ENCODE peak calls at places on chromosomes 12 and 14, in six cellular contexts. One of them, this sample, is unnamed.

GRCh38 chr14:95156153-95156764 is 1.1 kb downstream of the DICER1 start:
- DNase-seq in stomach: no peak
- DNase-seq in neural progenitor cell: peak; percentile 38
- DNase-seq in lower leg skin: no peak
- DNase-seq in AG04449: no peak
- DNase-seq in fibroblast of pulmonary artery: peak; percentile 24
- DNase-seq in this sample: no peak

GRCh38 chr12:70049596-70050360 is 193.5 kb upstream of the CNOT2 start:
- DNase-seq in stomach: no peak
- DNase-seq in neural progenitor cell: no peak
- DNase-seq in lower leg skin: no peak
- DNase-seq in AG04449: no peak
- DNase-seq in fibroblast of pulmonary artery: no peak
- DNase-seq in this sample: no peak

GRCh38 chr12:126083931-126084330 is 1018.7 kb downstream of the AACS start:
- DNase-seq in stomach: no peak
- DNase-seq in neural progenitor cell: no peak
- DNase-seq in lower leg skin: no peak
- DNase-seq in AG04449: no peak
- DNase-seq in fibroblast of pulmonary artery: no peak
- DNase-seq in this sample: no peak

GRCh38 chr12:119176267-119177055 is 2.3 kb upstream of the HSPB8 start:
- DNase-seq in stomach: peak; percentile 78
- DNase-seq in neural progenitor cell: peak; percentile 60
- DNase-seq in lower leg skin: peak; percentile 90
- DNase-seq in AG04449: peak; percentile 74
- DNase-seq in fibroblast of pulmonary artery: peak; percentile 90
- DNase-seq in this sample: no peak

GRCh38 chr12:18926188-18926587 is 188.3 kb downstream of the CAPZA3 start:
- DNase-seq in stomach: no peak
- DNase-seq in neural progenitor cell: no peak
- DNase-seq in lower leg skin: no peak
- DNase-seq in AG04449: no peak
- DNase-seq in fibroblast of pulmonary artery: no peak
- DNase-seq in this sample: no peak

GRCh38 chr14:68873379-68873778 is 80.5 kb upstream of the ZFP36L1 start:
- DNase-seq in stomach: no peak
- DNase-seq in neural progenitor cell: no peak
- DNase-seq in lower leg skin: no peak
- DNase-seq in AG04449: no peak
- DNase-seq in fibroblast of pulmonary artery: no peak
- DNase-seq in this sample: no peak

GRCh38 chr14:50666772-50667490 is 1.2 kb downstream of the SAV1 start:
- DNase-seq in stomach: peak; percentile 50
- DNase-seq in neural progenitor cell: peak; percentile 71
- DNase-seq in lower leg skin: peak; percentile 53
- DNase-seq in AG04449: peak; percentile 26
- DNase-seq in fibroblast of pulmonary artery: peak; percentile 77
- DNase-seq in this sample: no peak

GRCh38 chr14:23361320-23361719 is 3.7 kb downstream of the EFS start:
- DNase-seq in stomach: no peak
- DNase-seq in neural progenitor cell: no peak
- DNase-seq in lower leg skin: no peak
- DNase-seq in AG04449: no peak
- DNase-seq in fibroblast of pulmonary artery: peak; percentile 46
- DNase-seq in this sample: peak; percentile 23

GRCh38 chr14:32203928-32204357 is 874 bp upstream of the RNU6-8 start:
- DNase-seq in stomach: no peak
- DNase-seq in neural progenitor cell: peak; percentile 28
- DNase-seq in lower leg skin: no peak
- DNase-seq in AG04449: no peak
- DNase-seq in fibroblast of pulmonary artery: peak; percentile 3
- DNase-seq in this sample: no peak

GRCh38 chr14:102320033-102320660 is 601 bp downstream of the ZNF839 start:
- DNase-seq in stomach: peak; percentile 49
- DNase-seq in neural progenitor cell: peak; percentile 62
- DNase-seq in lower leg skin: no peak
- DNase-seq in AG04449: no peak
- DNase-seq in fibroblast of pulmonary artery: peak; percentile 50
- DNase-seq in this sample: no peak

GRCh38 chr12:111355181-111355925 is 13.5 kb downstream of the PHETA1 start:
- DNase-seq in stomach: no peak
- DNase-seq in neural progenitor cell: no peak
- DNase-seq in lower leg skin: no peak
- DNase-seq in AG04449: no peak
- DNase-seq in fibroblast of pulmonary artery: no peak
- DNase-seq in this sample: no peak

GRCh38 chr12:14261096-14261495 is 104.4 kb upstream of the ATF7IP start:
- DNase-seq in stomach: no peak
- DNase-seq in neural progenitor cell: no peak
- DNase-seq in lower leg skin: no peak
- DNase-seq in AG04449: no peak
- DNase-seq in fibroblast of pulmonary artery: no peak
- DNase-seq in this sample: no peak

GRCh38 chr12:50333441-50333840 is 50.1 kb upstream of the LIMA1 start:
- DNase-seq in stomach: no peak
- DNase-seq in neural progenitor cell: no peak
- DNase-seq in lower leg skin: no peak
- DNase-seq in AG04449: peak; percentile 19
- DNase-seq in fibroblast of pulmonary artery: no peak
- DNase-seq in this sample: no peak

GRCh38 chr12:65822732-65823480 is 1.4 kb upstream of the HMGA2 start:
- DNase-seq in stomach: peak; percentile 38
- DNase-seq in neural progenitor cell: peak; percentile 88
- DNase-seq in lower leg skin: no peak
- DNase-seq in AG04449: no peak
- DNase-seq in fibroblast of pulmonary artery: peak; percentile 78
- DNase-seq in this sample: no peak

GRCh38 chr12:124713436-124714082 is 146.1 kb upstream of the NCOR2 start:
- DNase-seq in stomach: peak; percentile 36
- DNase-seq in neural progenitor cell: peak; percentile 47
- DNase-seq in lower leg skin: peak; percentile 55
- DNase-seq in AG04449: no peak
- DNase-seq in fibroblast of pulmonary artery: peak; percentile 91
- DNase-seq in this sample: peak; percentile 79

GRCh38 chr12:38691164-38691563 is 214.2 kb downstream of the CPNE8 start:
- DNase-seq in stomach: no peak
- DNase-seq in neural progenitor cell: no peak
- DNase-seq in lower leg skin: no peak
- DNase-seq in AG04449: no peak
- DNase-seq in fibroblast of pulmonary artery: no peak
- DNase-seq in this sample: no peak

GRCh38 chr12:91529829-91530228 is 347.2 kb upstream of the DCN start:
- DNase-seq in stomach: no peak
- DNase-seq in neural progenitor cell: no peak
- DNase-seq in lower leg skin: no peak
- DNase-seq in AG04449: no peak
- DNase-seq in fibroblast of pulmonary artery: peak; percentile 11
- DNase-seq in this sample: no peak

GRCh38 chr14:86221000-86221399 is 691.1 kb downstream of the FLRT2 start:
- DNase-seq in stomach: no peak
- DNase-seq in neural progenitor cell: peak; percentile 45
- DNase-seq in lower leg skin: no peak
- DNase-seq in AG04449: no peak
- DNase-seq in fibroblast of pulmonary artery: no peak
- DNase-seq in this sample: no peak

GRCh38 chr12:42070056-42070455 is 74.6 kb downstream of the GXYLT1 start:
- DNase-seq in stomach: no peak
- DNase-seq in neural progenitor cell: no peak
- DNase-seq in lower leg skin: no peak
- DNase-seq in AG04449: no peak
- DNase-seq in fibroblast of pulmonary artery: no peak
- DNase-seq in this sample: no peak

GRCh38 chr12:80805106-80805505 is 88.4 kb downstream of the MYF5 start:
- DNase-seq in stomach: no peak
- DNase-seq in neural progenitor cell: no peak
- DNase-seq in lower leg skin: no peak
- DNase-seq in AG04449: no peak
- DNase-seq in fibroblast of pulmonary artery: no peak
- DNase-seq in this sample: no peak

GRCh38 chr12:30965613-30965985 is 39.1 kb downstream of the TSPAN11 start:
- DNase-seq in stomach: peak; percentile 40
- DNase-seq in neural progenitor cell: no peak
- DNase-seq in lower leg skin: no peak
- DNase-seq in AG04449: no peak
- DNase-seq in fibroblast of pulmonary artery: peak; percentile 6
- DNase-seq in this sample: no peak

GRCh38 chr14:96398921-96399320 is 7.0 kb downstream of the AK7 start:
- DNase-seq in stomach: no peak
- DNase-seq in neural progenitor cell: no peak
- DNase-seq in lower leg skin: no peak
- DNase-seq in AG04449: no peak
- DNase-seq in fibroblast of pulmonary artery: no peak
- DNase-seq in this sample: no peak

GRCh38 chr12:105741786-105742566 is 396.8 kb downstream of the NUAK1 start:
- DNase-seq in stomach: no peak
- DNase-seq in neural progenitor cell: no peak
- DNase-seq in lower leg skin: peak; percentile 35
- DNase-seq in AG04449: peak; percentile 78
- DNase-seq in fibroblast of pulmonary artery: peak; percentile 97
- DNase-seq in this sample: peak; percentile 89

GRCh38 chr12:102765736-102766135 is 151.3 kb downstream of the PAH start:
- DNase-seq in stomach: no peak
- DNase-seq in neural progenitor cell: no peak
- DNase-seq in lower leg skin: no peak
- DNase-seq in AG04449: no peak
- DNase-seq in fibroblast of pulmonary artery: no peak
- DNase-seq in this sample: peak; percentile 24

GRCh38 chr14:36161781-36162180 is 14.7 kb downstream of the PTCSC3 start:
- DNase-seq in stomach: no peak
- DNase-seq in neural progenitor cell: no peak
- DNase-seq in lower leg skin: no peak
- DNase-seq in AG04449: no peak
- DNase-seq in fibroblast of pulmonary artery: no peak
- DNase-seq in this sample: no peak

GRCh38 chr12:92702754-92703679 is at the start of gene PLEKHG7:
- DNase-seq in stomach: peak; percentile 46
- DNase-seq in neural progenitor cell: no peak
- DNase-seq in lower leg skin: no peak
- DNase-seq in AG04449: no peak
- DNase-seq in fibroblast of pulmonary artery: no peak
- DNase-seq in this sample: no peak

GRCh38 chr12:120343692-120344091 is 16.1 kb upstream of the PLA2G1B start:
- DNase-seq in stomach: no peak
- DNase-seq in neural progenitor cell: no peak
- DNase-seq in lower leg skin: no peak
- DNase-seq in AG04449: no peak
- DNase-seq in fibroblast of pulmonary artery: no peak
- DNase-seq in this sample: no peak

GRCh38 chr12:56581418-56582145 is 48.5 kb downstream of the BAZ2A start:
- DNase-seq in stomach: no peak
- DNase-seq in neural progenitor cell: no peak
- DNase-seq in lower leg skin: no peak
- DNase-seq in AG04449: no peak
- DNase-seq in fibroblast of pulmonary artery: peak; percentile 49
- DNase-seq in this sample: no peak

GRCh38 chr12:2507811-2508210 is 287.0 kb upstream of the FKBP4 start:
- DNase-seq in stomach: no peak
- DNase-seq in neural progenitor cell: peak; percentile 39
- DNase-seq in lower leg skin: no peak
- DNase-seq in AG04449: no peak
- DNase-seq in fibroblast of pulmonary artery: no peak
- DNase-seq in this sample: no peak

GRCh38 chr12:128914908-128915563 is 61.8 kb downstream of the GLT1D1 start:
- DNase-seq in stomach: no peak
- DNase-seq in neural progenitor cell: no peak
- DNase-seq in lower leg skin: no peak
- DNase-seq in AG04449: no peak
- DNase-seq in fibroblast of pulmonary artery: no peak
- DNase-seq in this sample: no peak
- TF ChIP-seq CTCF in stomach: no peak
- TF ChIP-seq CTCF in neural progenitor cell: no peak
- TF ChIP-seq CTCF in lower leg skin: no peak
- TF ChIP-seq CTCF in AG04449: no peak
- TF ChIP-seq CTCF in fibroblast of pulmonary artery: no peak
- TF ChIP-seq CTCF in this sample: no peak

GRCh38 chr12:52327830-52328500 is 6.8 kb upstream of the KRT83 start:
- DNase-seq in stomach: no peak
- DNase-seq in neural progenitor cell: no peak
- DNase-seq in lower leg skin: no peak
- DNase-seq in AG04449: no peak
- DNase-seq in fibroblast of pulmonary artery: no peak
- DNase-seq in this sample: no peak

GRCh38 chr12:52324068-52324444 is 2.9 kb upstream of the KRT83 start:
- DNase-seq in stomach: no peak
- DNase-seq in neural progenitor cell: no peak
- DNase-seq in lower leg skin: no peak
- DNase-seq in AG04449: no peak
- DNase-seq in fibroblast of pulmonary artery: no peak
- DNase-seq in this sample: no peak

GRCh38 chr12:52331039-52331438 is 9.8 kb upstream of the KRT83 start:
- DNase-seq in stomach: no peak
- DNase-seq in neural progenitor cell: no peak
- DNase-seq in lower leg skin: no peak
- DNase-seq in AG04449: no peak
- DNase-seq in fibroblast of pulmonary artery: no peak
- DNase-seq in this sample: no peak

GRCh38 chr12:52323416-52324067 is 2.3 kb upstream of the KRT83 start:
- DNase-seq in stomach: no peak
- DNase-seq in neural progenitor cell: peak; percentile 37
- DNase-seq in lower leg skin: no peak
- DNase-seq in AG04449: no peak
- DNase-seq in fibroblast of pulmonary artery: no peak
- DNase-seq in this sample: no peak

GRCh38 chr12:52327086-52327829 is 6.1 kb upstream of the KRT83 start:
- DNase-seq in stomach: peak; percentile 88
- DNase-seq in neural progenitor cell: peak; percentile 89
- DNase-seq in lower leg skin: peak; percentile 82
- DNase-seq in AG04449: peak; percentile 55
- DNase-seq in fibroblast of pulmonary artery: peak; percentile 93
- DNase-seq in this sample: peak; percentile 85
- H3K4me3 ChIP-seq in stomach: no peak overlapping the region
- H3K4me3 ChIP-seq in neural progenitor cell: no peak overlapping the region
- H3K4me3 ChIP-seq in lower leg skin: no peak overlapping the region
- H3K4me3 ChIP-seq in AG04449: no peak overlapping the region
- H3K4me3 ChIP-seq in fibroblast of pulmonary artery: no peak overlapping the region
- H3K4me3 ChIP-seq in this sample: no peak overlapping the region

DNA sequence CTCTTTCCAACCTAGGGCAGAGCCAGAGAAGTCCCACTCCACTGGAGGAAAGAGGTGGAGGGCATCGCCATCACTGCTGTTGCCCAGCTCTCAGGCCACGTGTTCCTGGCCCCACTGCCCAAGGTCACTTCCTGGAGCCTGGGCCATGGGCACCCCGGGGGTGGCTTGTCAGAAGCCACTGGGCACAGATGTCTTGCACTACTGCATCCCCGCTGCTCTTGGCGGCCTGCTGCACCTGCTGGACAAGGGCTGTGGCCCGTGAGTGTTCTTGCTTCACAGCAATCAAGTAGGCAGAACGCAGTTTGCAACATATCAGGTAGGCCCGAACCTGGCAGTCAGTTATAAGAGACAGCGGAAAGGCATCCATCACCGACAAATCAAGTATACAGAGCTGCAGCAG is 46.6 kb downstream of the RDH12 start:
- DNase-seq in stomach: no peak
- DNase-seq in neural progenitor cell: no peak
- DNase-seq in lower leg skin: no peak
- DNase-seq in AG04449: no peak
- DNase-seq in fibroblast of pulmonary artery: no peak
- DNase-seq in this sample: no peak
- TF ChIP-seq CTCF in stomach: no peak
- TF ChIP-seq CTCF in neural progenitor cell: no peak
- TF ChIP-seq CTCF in lower leg skin: no peak
- TF ChIP-seq CTCF in AG04449: no peak
- TF ChIP-seq CTCF in fibroblast of pulmonary artery: no peak
- TF ChIP-seq CTCF in this sample: no peak

GRCh38 chr12:114659084-114659483 is 24.9 kb downstream of the TBX3 start:
- DNase-seq in stomach: no peak
- DNase-seq in neural progenitor cell: no peak
- DNase-seq in lower leg skin: no peak
- DNase-seq in AG04449: no peak
- DNase-seq in fibroblast of pulmonary artery: no peak
- DNase-seq in this sample: no peak
- H3K4me3 ChIP-seq in stomach: no peak overlapping the region
- H3K4me3 ChIP-seq in neural progenitor cell: no peak overlapping the region
- H3K4me3 ChIP-seq in lower leg skin: no peak overlapping the region
- H3K4me3 ChIP-seq in AG04449: no peak overlapping the region
- H3K4me3 ChIP-seq in fibroblast of pulmonary artery: no peak overlapping the region
- H3K4me3 ChIP-seq in this sample: no peak overlapping the region

This sample was measured in AG09309.